ENCODE peak calls at places on chromosomes 1 and 21, in eight cellular contexts. One of them, this sample, is unnamed.

GRCh38 chr1:30933874-30934252 is 25.3 kb upstream of the SDC3 start:
- DNase-seq in ovary: no peak
- DNase-seq in fibroblast of the aortic adventitia: no peak
- DNase-seq in heart left ventricle: no peak
- DNase-seq in fibroblast of mammary gland: peak; percentile 49
- DNase-seq in CD8-positive, alpha-beta T cell: no peak
- DNase-seq in GM23248: peak; percentile 76
- DNase-seq in spleen: no peak
- DNase-seq in this sample: no peak

GRCh38 chr1:174999926-175000696 is at the start of gene CACYBP:
- DNase-seq in ovary: no peak
- DNase-seq in fibroblast of the aortic adventitia: peak; percentile 30
- DNase-seq in heart left ventricle: no peak
- DNase-seq in fibroblast of mammary gland: peak; percentile 30
- DNase-seq in CD8-positive, alpha-beta T cell: no peak
- DNase-seq in GM23248: peak; percentile 58
- DNase-seq in spleen: peak; percentile 99
- DNase-seq in this sample: no peak

GRCh38 chr1:161935264-161935663 is 88.4 kb downstream of the OLFML2B start:
- DNase-seq in ovary: no peak
- DNase-seq in fibroblast of the aortic adventitia: no peak
- DNase-seq in heart left ventricle: no peak
- DNase-seq in fibroblast of mammary gland: no peak
- DNase-seq in CD8-positive, alpha-beta T cell: no peak
- DNase-seq in GM23248: no peak
- DNase-seq in spleen: no peak
- DNase-seq in this sample: no peak

GRCh38 chr1:66253330-66253921 is 280.5 kb upstream of the SGIP1 start:
- DNase-seq in ovary: no peak
- DNase-seq in fibroblast of the aortic adventitia: peak; percentile 87
- DNase-seq in heart left ventricle: no peak
- DNase-seq in fibroblast of mammary gland: peak; percentile 83
- DNase-seq in CD8-positive, alpha-beta T cell: no peak
- DNase-seq in GM23248: peak; percentile 86
- DNase-seq in spleen: no peak
- DNase-seq in this sample: peak; percentile 65

GRCh38 chr1:31785020-31785946 is 21.1 kb upstream of the ADGRB2 start:
- DNase-seq in ovary: no peak
- DNase-seq in fibroblast of the aortic adventitia: no peak
- DNase-seq in heart left ventricle: no peak
- DNase-seq in fibroblast of mammary gland: no peak
- DNase-seq in CD8-positive, alpha-beta T cell: no peak
- DNase-seq in GM23248: no peak
- DNase-seq in spleen: peak; percentile 93
- DNase-seq in this sample: no peak

GRCh38 chr1:3756394-3756793 is 4.1 kb downstream of the CCDC27 start:
- DNase-seq in ovary: no peak
- DNase-seq in fibroblast of the aortic adventitia: no peak
- DNase-seq in heart left ventricle: no peak
- DNase-seq in fibroblast of mammary gland: no peak
- DNase-seq in CD8-positive, alpha-beta T cell: no peak
- DNase-seq in GM23248: no peak
- DNase-seq in spleen: no peak
- DNase-seq in this sample: no peak

GRCh38 chr1:245201827-245202226 is 47.0 kb downstream of the KIF26B start:
- DNase-seq in ovary: no peak
- DNase-seq in fibroblast of the aortic adventitia: no peak
- DNase-seq in heart left ventricle: no peak
- DNase-seq in fibroblast of mammary gland: no peak
- DNase-seq in CD8-positive, alpha-beta T cell: no peak
- DNase-seq in GM23248: peak; percentile 52
- DNase-seq in spleen: no peak
- DNase-seq in this sample: no peak

GRCh38 chr1:230243146-230243545 is 176.1 kb downstream of the GALNT2 start:
- DNase-seq in ovary: no peak
- DNase-seq in fibroblast of the aortic adventitia: no peak
- DNase-seq in heart left ventricle: no peak
- DNase-seq in fibroblast of mammary gland: no peak
- DNase-seq in CD8-positive, alpha-beta T cell: no peak
- DNase-seq in GM23248: no peak
- DNase-seq in spleen: no peak
- DNase-seq in this sample: no peak

GRCh38 chr1:75745276-75745675 is 20.8 kb downstream of the ACADM start:
- DNase-seq in ovary: no peak
- DNase-seq in fibroblast of the aortic adventitia: no peak
- DNase-seq in heart left ventricle: no peak
- DNase-seq in fibroblast of mammary gland: no peak
- DNase-seq in CD8-positive, alpha-beta T cell: no peak
- DNase-seq in GM23248: no peak
- DNase-seq in spleen: no peak
- DNase-seq in this sample: no peak

GRCh38 chr21:36450511-36450910 is 29.4 kb downstream of the CLDN14 start:
- DNase-seq in ovary: no peak
- DNase-seq in fibroblast of the aortic adventitia: peak; percentile 76
- DNase-seq in heart left ventricle: no peak
- DNase-seq in fibroblast of mammary gland: peak; percentile 68
- DNase-seq in CD8-positive, alpha-beta T cell: no peak
- DNase-seq in GM23248: peak; percentile 82
- DNase-seq in spleen: no peak
- DNase-seq in this sample: no peak

GRCh38 chr1:56190975-56191768 is 388.2 kb downstream of the PLPP3 start:
- DNase-seq in ovary: no peak
- DNase-seq in fibroblast of the aortic adventitia: peak; percentile 78
- DNase-seq in heart left ventricle: no peak
- DNase-seq in fibroblast of mammary gland: peak; percentile 79
- DNase-seq in CD8-positive, alpha-beta T cell: no peak
- DNase-seq in GM23248: peak; percentile 90
- DNase-seq in spleen: no peak
- DNase-seq in this sample: no peak

GRCh38 chr1:112575154-112575804 is 43.7 kb downstream of the ST7L start:
- DNase-seq in ovary: no peak
- DNase-seq in fibroblast of the aortic adventitia: peak; percentile 82
- DNase-seq in heart left ventricle: no peak
- DNase-seq in fibroblast of mammary gland: peak; percentile 95
- DNase-seq in CD8-positive, alpha-beta T cell: no peak
- DNase-seq in GM23248: peak; percentile 88
- DNase-seq in spleen: no peak
- DNase-seq in this sample: peak; percentile 81

GRCh38 chr1:146007048-146007784 is 10.8 kb upstream of the TXNIP start:
- DNase-seq in ovary: peak; percentile 85
- DNase-seq in fibroblast of the aortic adventitia: peak; percentile 92
- DNase-seq in heart left ventricle: no peak
- DNase-seq in fibroblast of mammary gland: peak; percentile 90
- DNase-seq in CD8-positive, alpha-beta T cell: peak; percentile 58
- DNase-seq in GM23248: peak; percentile 82
- DNase-seq in spleen: no peak
- DNase-seq in this sample: peak; percentile 67

GRCh38 chr1:88888755-88889154 is 2.6 kb downstream of the GTF2B start:
- DNase-seq in ovary: no peak
- DNase-seq in fibroblast of the aortic adventitia: no peak
- DNase-seq in heart left ventricle: no peak
- DNase-seq in fibroblast of mammary gland: no peak
- DNase-seq in CD8-positive, alpha-beta T cell: no peak
- DNase-seq in GM23248: no peak
- DNase-seq in spleen: no peak
- DNase-seq in this sample: no peak

GRCh38 chr1:91894036-91894761 is 8.2 kb upstream of the TGFBR3 start:
- DNase-seq in ovary: no peak
- DNase-seq in fibroblast of the aortic adventitia: no peak
- DNase-seq in heart left ventricle: no peak
- DNase-seq in fibroblast of mammary gland: peak; percentile 67
- DNase-seq in CD8-positive, alpha-beta T cell: no peak
- DNase-seq in GM23248: peak; percentile 78
- DNase-seq in spleen: no peak
- DNase-seq in this sample: no peak

DNA sequence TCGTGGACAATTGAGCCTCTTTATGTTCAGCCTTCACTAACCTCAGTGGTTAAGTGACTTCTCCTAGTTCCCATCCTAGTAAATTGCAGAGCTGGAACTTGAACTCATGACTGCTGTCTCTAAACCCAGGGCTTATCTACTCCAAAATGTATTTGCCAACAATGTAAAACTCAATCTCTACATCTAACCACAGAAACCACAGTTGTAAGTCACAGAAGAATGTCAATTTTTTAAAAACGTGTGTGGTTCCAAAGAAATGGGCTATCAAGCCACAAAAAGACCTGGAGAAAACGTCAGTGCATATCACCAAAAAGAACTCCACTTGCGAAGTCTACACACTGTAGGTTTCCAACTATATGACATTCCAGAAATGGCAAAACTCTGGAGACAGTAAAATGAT is 172.6 kb upstream of the HMCN1 start:
- DNase-seq in ovary: no peak
- DNase-seq in fibroblast of the aortic adventitia: peak; percentile 54
- DNase-seq in heart left ventricle: no peak
- DNase-seq in fibroblast of mammary gland: no peak
- DNase-seq in CD8-positive, alpha-beta T cell: no peak
- DNase-seq in GM23248: no peak
- DNase-seq in spleen: no peak
- DNase-seq in this sample: no peak
- H3K4me3 ChIP-seq in ovary: no peak overlapping the region
- H3K4me3 ChIP-seq in fibroblast of the aortic adventitia: no peak overlapping the region
- H3K4me3 ChIP-seq in heart left ventricle: no peak overlapping the region
- H3K4me3 ChIP-seq in fibroblast of mammary gland: no peak overlapping the region
- H3K4me3 ChIP-seq in CD8-positive, alpha-beta T cell: no peak overlapping the region
- H3K4me3 ChIP-seq in GM23248: no peak overlapping the region
- H3K4me3 ChIP-seq in spleen: no peak overlapping the region
- H3K4me3 ChIP-seq in this sample: no peak overlapping the region

GRCh38 chr1:72285074-72285425 is 2.7 kb upstream of the NEGR1 start:
- DNase-seq in ovary: no peak
- DNase-seq in fibroblast of the aortic adventitia: no peak
- DNase-seq in heart left ventricle: peak; percentile 31
- DNase-seq in fibroblast of mammary gland: no peak
- DNase-seq in CD8-positive, alpha-beta T cell: no peak
- DNase-seq in GM23248: peak; percentile 86
- DNase-seq in spleen: no peak
- DNase-seq in this sample: no peak
- H3K4me3 ChIP-seq in ovary: peak overlapping the region; percentile 71
- H3K4me3 ChIP-seq in fibroblast of the aortic adventitia: peak overlapping the region; percentile 83
- H3K4me3 ChIP-seq in heart left ventricle: peak overlapping the region; percentile 91
- H3K4me3 ChIP-seq in fibroblast of mammary gland: peak overlapping the region; percentile 86
- H3K4me3 ChIP-seq in CD8-positive, alpha-beta T cell: peak overlapping the region; percentile 80
- H3K4me3 ChIP-seq in GM23248: peak overlapping the region; percentile 96
- H3K4me3 ChIP-seq in spleen: peak overlapping the region; percentile 45
- H3K4me3 ChIP-seq in this sample: peak overlapping the region; percentile 50

GRCh38 chr21:27244356-27244755 is 277.5 kb upstream of the ADAMTS5 start:
- DNase-seq in ovary: no peak
- DNase-seq in fibroblast of the aortic adventitia: peak; percentile 34
- DNase-seq in heart left ventricle: no peak
- DNase-seq in fibroblast of mammary gland: peak; percentile 95
- DNase-seq in CD8-positive, alpha-beta T cell: no peak
- DNase-seq in GM23248: peak; percentile 69
- DNase-seq in spleen: no peak
- DNase-seq in this sample: no peak

GRCh38 chr21:27244796-27245195 is 277.9 kb upstream of the ADAMTS5 start:
- DNase-seq in ovary: no peak
- DNase-seq in fibroblast of the aortic adventitia: peak; percentile 55
- DNase-seq in heart left ventricle: no peak
- DNase-seq in fibroblast of mammary gland: peak; percentile 67
- DNase-seq in CD8-positive, alpha-beta T cell: no peak
- DNase-seq in GM23248: no peak
- DNase-seq in spleen: no peak
- DNase-seq in this sample: no peak

GRCh38 chr21:27248791-27249190 is 281.9 kb upstream of the ADAMTS5 start:
- DNase-seq in ovary: no peak
- DNase-seq in fibroblast of the aortic adventitia: no peak
- DNase-seq in heart left ventricle: no peak
- DNase-seq in fibroblast of mammary gland: peak; percentile 59
- DNase-seq in CD8-positive, alpha-beta T cell: no peak
- DNase-seq in GM23248: no peak
- DNase-seq in spleen: no peak
- DNase-seq in this sample: no peak

GRCh38 chr21:27250386-27250785 is 283.5 kb upstream of the ADAMTS5 start:
- DNase-seq in ovary: no peak
- DNase-seq in fibroblast of the aortic adventitia: no peak
- DNase-seq in heart left ventricle: no peak
- DNase-seq in fibroblast of mammary gland: no peak
- DNase-seq in CD8-positive, alpha-beta T cell: no peak
- DNase-seq in GM23248: no peak
- DNase-seq in spleen: no peak
- DNase-seq in this sample: no peak

DNA sequence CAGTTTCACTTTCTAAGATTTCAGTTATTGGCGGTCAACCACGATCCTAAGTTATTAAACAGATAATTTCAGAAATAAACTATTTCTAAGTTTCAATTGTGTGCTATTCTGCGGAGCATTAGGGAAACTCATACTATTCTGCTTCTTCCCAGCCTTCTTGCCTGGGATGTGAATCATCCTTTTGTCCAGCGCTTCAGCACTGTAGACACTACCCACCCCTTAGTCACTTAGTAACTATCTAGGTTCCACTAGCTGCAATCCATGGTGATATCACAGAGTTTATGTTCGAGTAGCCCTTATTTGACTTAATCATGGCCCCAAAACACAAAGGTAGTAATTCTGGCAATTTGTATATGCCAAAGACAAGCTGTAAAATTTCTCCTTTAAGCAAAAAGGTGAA is 279.9 kb upstream of the ADAMTS5 start:
- DNase-seq in ovary: no peak
- DNase-seq in fibroblast of the aortic adventitia: peak; percentile 68
- DNase-seq in heart left ventricle: no peak
- DNase-seq in fibroblast of mammary gland: peak; percentile 88
- DNase-seq in CD8-positive, alpha-beta T cell: no peak
- DNase-seq in GM23248: peak; percentile 85
- DNase-seq in spleen: no peak
- DNase-seq in this sample: no peak
- H3K4me3 ChIP-seq in ovary: no peak overlapping the region
- H3K4me3 ChIP-seq in fibroblast of the aortic adventitia: no peak overlapping the region
- H3K4me3 ChIP-seq in heart left ventricle: no peak overlapping the region
- H3K4me3 ChIP-seq in fibroblast of mammary gland: no peak overlapping the region
- H3K4me3 ChIP-seq in CD8-positive, alpha-beta T cell: no peak overlapping the region
- H3K4me3 ChIP-seq in GM23248: no peak overlapping the region
- H3K4me3 ChIP-seq in spleen: no peak overlapping the region
- H3K4me3 ChIP-seq in this sample: no peak overlapping the region

GRCh38 chr21:44887126-44887806 is 13.8 kb upstream of the PTTG1IP start:
- DNase-seq in ovary: no peak
- DNase-seq in fibroblast of the aortic adventitia: no peak
- DNase-seq in heart left ventricle: peak; percentile 10
- DNase-seq in fibroblast of mammary gland: no peak
- DNase-seq in CD8-positive, alpha-beta T cell: no peak
- DNase-seq in GM23248: no peak
- DNase-seq in spleen: peak; percentile 61
- DNase-seq in this sample: no peak

GRCh38 chr21:44885615-44886014 is 12.1 kb upstream of the PTTG1IP start:
- DNase-seq in ovary: no peak
- DNase-seq in fibroblast of the aortic adventitia: no peak
- DNase-seq in heart left ventricle: peak; percentile 8
- DNase-seq in fibroblast of mammary gland: no peak
- DNase-seq in CD8-positive, alpha-beta T cell: no peak
- DNase-seq in GM23248: no peak
- DNase-seq in spleen: peak; percentile 72
- DNase-seq in this sample: no peak

GRCh38 chr21:44887807-44888580 is 14.5 kb upstream of the PTTG1IP start:
- DNase-seq in ovary: no peak
- DNase-seq in fibroblast of the aortic adventitia: no peak
- DNase-seq in heart left ventricle: no peak
- DNase-seq in fibroblast of mammary gland: no peak
- DNase-seq in CD8-positive, alpha-beta T cell: no peak
- DNase-seq in GM23248: no peak
- DNase-seq in spleen: peak; percentile 78
- DNase-seq in this sample: no peak

GRCh38 chr21:44884059-44884458 is 10.6 kb upstream of the PTTG1IP start:
- DNase-seq in ovary: no peak
- DNase-seq in fibroblast of the aortic adventitia: no peak
- DNase-seq in heart left ventricle: peak; percentile 14
- DNase-seq in fibroblast of mammary gland: no peak
- DNase-seq in CD8-positive, alpha-beta T cell: no peak
- DNase-seq in GM23248: no peak
- DNase-seq in spleen: no peak
- DNase-seq in this sample: no peak

GRCh38 chr21:44886113-44887075 is 12.9 kb upstream of the PTTG1IP start:
- DNase-seq in ovary: no peak
- DNase-seq in fibroblast of the aortic adventitia: no peak
- DNase-seq in heart left ventricle: no peak
- DNase-seq in fibroblast of mammary gland: no peak
- DNase-seq in CD8-positive, alpha-beta T cell: no peak
- DNase-seq in GM23248: no peak
- DNase-seq in spleen: peak; percentile 76
- DNase-seq in this sample: no peak
- H3K4me3 ChIP-seq in ovary: no peak overlapping the region
- H3K4me3 ChIP-seq in fibroblast of the aortic adventitia: no peak overlapping the region
- H3K4me3 ChIP-seq in heart left ventricle: no peak overlapping the region
- H3K4me3 ChIP-seq in fibroblast of mammary gland: no peak overlapping the region
- H3K4me3 ChIP-seq in CD8-positive, alpha-beta T cell: no peak overlapping the region
- H3K4me3 ChIP-seq in GM23248: no peak overlapping the region
- H3K4me3 ChIP-seq in spleen: no peak overlapping the region
- H3K4me3 ChIP-seq in this sample: no peak overlapping the region

This sample was measured in HFF-Myc.